ENCODE peak calls at places on chromosome 3, in eight cellular contexts. V, M, D, W, S, T, X and P are unnamed samples.

GRCh38 chr3:66140106-66140505 is 80.7 kb upstream of the SLC25A26 start:
- DNase-seq in V (no peak), M (no peak), D (no peak), W (no peak), S (no peak), T (no peak), X (no peak), P (no peak)

GRCh38 chr3:178352300-178353021 is 183.8 kb upstream of the KCNMB2 start:
- DNase-seq in V (peak), M (no peak), D (no peak), W (no peak), S (peak), T (no peak), X (no peak), P (no peak)

GRCh38 chr3:179181993-179182551 is 33.9 kb downstream of the PIK3CA start:
- DNase-seq in V (no peak), M (no peak), D (no peak), W (no peak), S (no peak), T (no peak), X (no peak), P (no peak)

GRCh38 chr3:61169621-61170251 is 81.5 kb downstream of the FHIT start:
- DNase-seq in V (no peak), M (no peak), D (no peak), W (no peak), S (no peak), T (no peak), X (no peak), P (no peak)

GRCh38 chr3:54659347-54659746 is 268.5 kb downstream of the LRTM1 start:
- DNase-seq in V (no peak), M (no peak), D (no peak), W (no peak), S (no peak), T (peak), X (no peak), P (no peak)

GRCh38 chr3:97821810-97822775 is at the start of gene CRYBG3:
- DNase-seq in V (peak), M (peak), D (peak), W (peak), S (peak), T (peak), X (peak), P (peak)

GRCh38 chr3:106425021-106425420 is 556.2 kb upstream of the CBLB start:
- DNase-seq in V (no peak), M (no peak), D (no peak), W (no peak), S (peak), T (no peak), X (no peak), P (no peak)

GRCh38 chr3:23649502-23649901 is 156.3 kb upstream of the UBE2E1 start:
- DNase-seq in V (no peak), M (no peak), D (no peak), W (no peak), S (no peak), T (no peak), X (no peak), P (no peak)

GRCh38 chr3:170914212-170914611 is 5.8 kb upstream of the EIF5A2 start:
- DNase-seq in V (no peak), M (no peak), D (no peak), W (no peak), S (no peak), T (no peak), X (no peak), P (no peak)

GRCh38 chr3:73685061-73685460 is 60.3 kb upstream of the PDZRN3 start:
- DNase-seq in V (no peak), M (no peak), D (no peak), W (no peak), S (no peak), T (no peak), X (no peak), P (no peak)

GRCh38 chr3:77038928-77039605 is 832 bp upstream of the ROBO2 start:
- DNase-seq in V (no peak), M (no peak), D (no peak), W (no peak), S (no peak), T (peak), X (no peak), P (no peak)

GRCh38 chr3:16050641-16051467 is 123.6 kb upstream of the GALNT15 start:
- DNase-seq in V (no peak), M (no peak), D (no peak), W (no peak), S (no peak), T (no peak), X (no peak), P (no peak)

GRCh38 chr3:52022323-52023100 is 26.8 kb upstream of the RPL29 start:
- DNase-seq in V (no peak), M (no peak), D (no peak), W (no peak), S (no peak), T (peak), X (no peak), P (no peak)

GRCh38 chr3:114893361-114893760 is 253.7 kb downstream of the ZBTB20 start:
- DNase-seq in V (no peak), M (no peak), D (no peak), W (no peak), S (no peak), T (no peak), X (no peak), P (no peak)

GRCh38 chr3:25493786-25494185 is 65.7 kb downstream of the RARB start:
- DNase-seq in V (peak), M (no peak), D (no peak), W (no peak), S (peak), T (no peak), X (no peak), P (no peak)

GRCh38 chr3:134342269-134342668 is 32.0 kb downstream of the AMOTL2 start:
- DNase-seq in V (no peak), M (no peak), D (no peak), W (no peak), S (no peak), T (no peak), X (no peak), P (no peak)

GRCh38 chr3:101521251-101521701 is 8.3 kb upstream of the SENP7 start:
- DNase-seq in V (no peak), M (no peak), D (no peak), W (no peak), S (no peak), T (peak), X (no peak), P (no peak)

GRCh38 chr3:69088033-69088432 is 3.3 kb downstream of the ARL6IP5 start:
- DNase-seq in V (peak), M (no peak), D (no peak), W (no peak), S (peak), T (no peak), X (no peak), P (no peak)

GRCh38 chr3:8705575-8705974 is 28.0 kb upstream of the CAV3 start:
- DNase-seq in V (no peak), M (no peak), D (no peak), W (no peak), S (no peak), T (no peak), X (no peak), P (no peak)

DNA sequence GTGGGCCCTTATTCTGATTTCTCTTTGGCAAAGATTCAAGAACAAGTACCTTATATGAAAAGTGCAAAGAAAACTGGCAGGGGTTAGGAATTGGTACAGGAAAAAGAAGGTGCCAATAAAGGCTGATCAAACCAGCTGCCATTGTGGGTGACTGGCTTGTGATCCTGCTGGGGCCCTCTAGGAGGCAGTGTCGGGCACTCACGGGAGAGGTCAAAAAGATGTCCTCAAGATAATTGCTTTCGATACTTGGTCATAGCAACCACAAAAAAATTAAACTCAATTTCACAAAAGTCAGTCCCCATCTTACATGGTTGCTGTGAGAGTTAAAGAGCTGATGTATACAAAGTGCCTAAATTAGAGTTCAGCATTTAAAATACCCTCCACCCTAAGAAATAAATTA is 31.0 kb upstream of the CAV3 start:
- DNase-seq in V (no peak), M (no peak), D (no peak), W (no peak), S (no peak), T (no peak), X (no peak), P (no peak)
- TF ChIP-seq CTCF in V (no peak), M (no peak), D (peak), W (no peak), S (peak), T (no peak), X (no peak), P (no peak)

DNA sequence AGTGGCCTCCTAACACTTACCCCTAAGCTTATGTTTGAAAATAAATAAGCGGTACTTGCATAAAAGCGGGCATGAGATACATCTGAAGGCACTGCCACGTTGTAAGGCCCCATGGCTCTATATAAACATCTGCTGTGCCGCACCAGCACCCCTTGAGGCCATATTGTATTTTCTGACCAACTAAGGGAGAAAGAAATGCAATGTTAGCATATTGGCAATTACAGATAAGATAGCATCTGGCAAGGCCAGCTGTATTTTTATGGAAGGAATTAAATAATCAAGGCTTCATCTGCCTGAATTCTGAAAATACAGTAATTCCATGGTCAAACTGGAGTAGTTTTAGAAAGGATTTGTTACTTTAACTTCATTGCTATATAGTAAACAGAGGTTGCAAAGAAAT is 28.7 kb downstream of the TMEM39A start:
- DNase-seq in V (no peak), M (no peak), D (no peak), W (no peak), S (no peak), T (no peak), X (no peak), P (no peak)
- TF ChIP-seq CTCF in V (no peak), M (no peak), D (no peak), W (no peak), S (no peak), T (no peak), X (no peak), P (no peak)

GRCh38 chr3:58173670-58174472 is 36.9 kb downstream of the DNASE1L3 start:
- DNase-seq in V (no peak), M (peak), D (peak), W (no peak), S (no peak), T (peak), X (no peak), P (no peak)
- TF ChIP-seq CTCF in V (peak), M (no peak), D (peak), W (no peak), S (peak), T (peak), X (no peak), P (no peak)

DNA sequence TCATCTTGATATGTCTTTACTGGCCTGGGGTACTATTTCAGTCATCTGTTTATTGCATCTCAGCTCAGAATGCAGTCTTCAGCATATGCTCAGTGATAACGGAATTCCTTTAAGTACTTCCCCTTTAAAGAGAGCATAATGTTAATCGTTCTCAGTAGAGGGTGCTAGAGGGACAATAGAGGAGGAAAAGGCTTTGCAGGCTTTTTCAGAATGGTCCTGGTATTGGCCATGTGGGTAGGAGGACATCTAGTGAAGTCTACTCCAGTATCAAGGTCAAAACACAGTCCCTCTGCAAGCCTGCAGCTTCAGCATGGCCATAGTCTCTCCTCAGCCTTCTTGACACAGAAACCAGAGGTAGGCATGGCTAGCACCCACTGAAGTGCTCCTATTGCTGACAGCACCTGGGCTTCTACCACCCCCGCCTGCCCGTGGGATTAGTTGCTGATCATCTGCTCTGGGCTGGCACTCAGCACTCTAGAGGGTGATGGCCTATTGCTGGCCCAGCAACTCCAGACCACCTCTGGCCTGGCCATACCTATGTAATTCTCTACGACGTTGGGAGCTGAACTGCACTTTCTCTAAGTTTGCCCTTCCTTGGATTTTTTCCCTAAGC is 65.4 kb downstream of the KCNH8 start:
- DNase-seq in V (no peak), M (no peak), D (no peak), W (no peak), S (no peak), T (no peak), X (no peak), P (no peak)
- TF ChIP-seq CTCF in V (no peak), M (no peak), D (peak), W (no peak), S (no peak), T (no peak), X (no peak), P (no peak)

DNA sequence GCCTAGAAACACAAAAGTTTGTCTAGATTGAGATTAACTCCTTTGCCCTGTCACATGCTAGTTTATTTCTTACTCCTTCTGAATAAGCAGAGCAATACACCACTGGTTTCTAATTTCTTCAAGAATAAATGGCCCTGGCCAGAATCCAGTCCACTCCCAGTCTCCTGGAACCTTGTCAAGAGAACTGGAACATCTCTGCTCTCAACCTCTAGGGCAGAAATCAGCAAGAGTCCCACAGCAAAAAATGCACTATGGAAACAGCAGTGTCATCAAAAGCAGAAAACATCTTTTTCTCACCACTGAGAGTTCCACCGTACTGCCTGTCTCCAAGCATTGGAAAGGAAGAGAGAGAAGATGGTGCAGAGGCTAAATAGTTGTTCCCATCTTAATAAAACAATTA is 35.9 kb upstream of the PPP2R3A start:
- DNase-seq in V (no peak), M (peak), D (no peak), W (no peak), S (peak), T (peak), X (no peak), P (no peak)
- TF ChIP-seq CTCF in V (no peak), M (peak), D (no peak), W (no peak), S (peak), T (no peak), X (no peak), P (no peak)

GRCh38 chr3:127833281-127834032 is 11.1 kb upstream of the MGLL start:
- DNase-seq in V (no peak), M (no peak), D (no peak), W (no peak), S (peak), T (no peak), X (no peak), P (no peak)
- TF ChIP-seq CTCF in V (no peak), M (no peak), D (no peak), W (no peak), S (no peak), T (no peak), X (no peak), P (no peak)

GRCh38 chr3:176359211-176359610 is 838.1 kb downstream of the TBL1XR1 start:
- DNase-seq in V (no peak), M (no peak), D (no peak), W (no peak), S (no peak), T (no peak), X (no peak), P (no peak)
- TF ChIP-seq CTCF in V (no peak), M (no peak), D (peak), W (no peak), S (no peak), T (no peak), X (no peak), P (no peak)

GRCh38 chr3:120554727-120555660 is 41.1 kb upstream of the NDUFB4 start:
- DNase-seq in V (no peak), M (peak), D (no peak), W (no peak), S (peak), T (no peak), X (no peak), P (no peak)
- TF ChIP-seq CTCF in V (no peak), M (no peak), D (no peak), W (no peak), S (no peak), T (no peak), X (no peak), P (no peak)